ENCODE peak calls at places on chromosomes 16 and 17, in five cellular contexts. W, A, D, K and R are unnamed samples.

GRCh38 chr16:12535535-12536411 is 267.9 kb downstream of the CPPED1 start:
- DNase-seq in W (peak; percentile 46), A (peak; percentile 15), D (no peak), K (peak; percentile 73), R (peak; percentile 59)

GRCh38 chr16:89155184-89155679 is 16.3 kb upstream of the CDH15 start:
- DNase-seq in W (no peak), A (no peak), D (no peak), K (no peak), R (no peak)

GRCh38 chr16:3012246-3012645 is 477 bp upstream of the CLDN9 start:
- DNase-seq in W (no peak), A (no peak), D (no peak), K (no peak), R (no peak)

GRCh38 chr17:51200295-51200694 is 34.1 kb downstream of the NME2 start:
- DNase-seq in W (no peak), A (peak; percentile 42), D (no peak), K (no peak), R (no peak)

GRCh38 chr17:28711723-28712036 is at the start of gene PROCA1:
- DNase-seq in W (no peak), A (no peak), D (no peak), K (peak; percentile 60), R (peak; percentile 54)

GRCh38 chr17:71869833-71870545 is 250.8 kb upstream of the SOX9 start:
- DNase-seq in W (no peak), A (no peak), D (no peak), K (no peak), R (no peak)

GRCh38 chr17:4329838-4330237 is 36.6 kb downstream of the UBE2G1 start:
- DNase-seq in W (no peak), A (no peak), D (no peak), K (no peak), R (no peak)

GRCh38 chr16:49057391-49057790 is 224.2 kb downstream of the CBLN1 start:
- DNase-seq in W (no peak), A (no peak), D (no peak), K (no peak), R (no peak)

GRCh38 chr17:66715745-66716156 is 119.2 kb upstream of the CACNG5 start:
- DNase-seq in W (peak; percentile 62), A (peak; percentile 33), D (no peak), K (peak; percentile 72), R (no peak)

GRCh38 chr16:70269471-70269870 is 17.7 kb upstream of the EXOSC6 start:
- DNase-seq in W (no peak), A (no peak), D (no peak), K (no peak), R (no peak)

GRCh38 chr17:155576-155975 is 18.2 kb downstream of the SCGB1C2 start:
- DNase-seq in W (no peak), A (no peak), D (no peak), K (no peak), R (no peak)

GRCh38 chr17:74497471-74497870 is 31.0 kb downstream of the CD300A start:
- DNase-seq in W (no peak), A (no peak), D (no peak), K (no peak), R (no peak)

GRCh38 chr16:24839347-24839972 is 6.3 kb upstream of the SLC5A11 start:
- DNase-seq in W (no peak), A (no peak), D (no peak), K (no peak), R (no peak)

GRCh38 chr16:86962259-86962658 is 354.9 kb downstream of the C16orf95 start:
- DNase-seq in W (no peak), A (no peak), D (no peak), K (no peak), R (no peak)

GRCh38 chr17:413706-414440 is 61.3 kb upstream of the RPH3AL start:
- DNase-seq in W (no peak), A (no peak), D (no peak), K (no peak), R (no peak)

GRCh38 chr16:53775821-53776431 is 72.0 kb downstream of the FTO start:
- DNase-seq in W (no peak), A (no peak), D (no peak), K (no peak), R (no peak)

GRCh38 chr16:28188085-28188916 is 23.5 kb downstream of the XPO6 start:
- DNase-seq in W (no peak), A (no peak), D (no peak), K (peak; percentile 53), R (no peak)

GRCh38 chr16:70276392-70276791 is 12.9 kb downstream of the AARS1 start:
- DNase-seq in W (no peak), A (no peak), D (no peak), K (no peak), R (no peak)

GRCh38 chr16:11408261-11408660 is 63.0 kb downstream of the RMI2 start:
- DNase-seq in W (no peak), A (no peak), D (no peak), K (no peak), R (no peak)

GRCh38 chr16:81265658-81266451 is 27.4 kb downstream of the BCO1 start:
- DNase-seq in W (no peak), A (no peak), D (no peak), K (no peak), R (no peak)

GRCh38 chr16:55349867-55350266 is 25.9 kb downstream of the IRX6 start:
- DNase-seq in W (no peak), A (no peak), D (no peak), K (no peak), R (no peak)

GRCh38 chr16:85522842-85523601 is 90.1 kb upstream of the GSE1 start:
- DNase-seq in W (no peak), A (no peak), D (no peak), K (no peak), R (no peak)

GRCh38 chr17:57166803-57167202 is 81.8 kb downstream of the AKAP1 start:
- DNase-seq in W (peak; percentile 59), A (no peak), D (no peak), K (no peak), R (no peak)

GRCh38 chr17:44210342-44211192 is 8.9 kb downstream of the UBTF start:
- DNase-seq in W (peak; percentile 98), A (peak; percentile 90), D (peak; percentile 88), K (peak; percentile 93), R (peak; percentile 95)

DNA sequence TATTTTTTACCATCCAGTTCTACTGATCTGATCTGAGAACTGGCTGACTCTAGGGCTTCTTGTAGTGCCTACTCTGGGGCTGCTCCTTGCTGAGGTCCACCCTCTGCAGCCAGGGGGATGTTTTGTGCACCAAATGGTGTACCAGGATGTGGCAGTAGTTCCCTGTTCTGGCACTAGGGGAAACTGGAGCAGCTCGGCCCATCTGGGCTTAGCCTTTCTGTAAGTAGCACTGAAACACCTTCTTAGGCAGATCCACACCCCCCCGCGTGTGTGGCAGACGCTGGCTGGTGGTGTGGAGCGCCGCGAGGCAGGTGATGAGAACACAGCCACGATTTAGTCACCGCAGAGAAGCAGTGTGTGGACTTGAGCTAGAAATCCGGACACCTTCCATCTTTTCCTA is 17.0 kb downstream of the DUSP14 start:
- DNase-seq in W (peak; percentile 90), A (peak; percentile 46), D (no peak), K (peak; percentile 36), R (peak; percentile 52)
- TF ChIP-seq CTCF in W (peak; percentile 76), A (peak; percentile 61), D (peak; percentile 27), K (no peak), R (peak; percentile 46)

GRCh38 chr16:234468-235305 is at the start of gene FAM234A:
- DNase-seq in W (peak; percentile 94), A (peak; percentile 93), D (peak; percentile 94), K (peak; percentile 97), R (peak; percentile 97)

GRCh38 chr16:230949-231348 is 1.7 kb upstream of the LUC7L start:
- DNase-seq in W (no peak), A (no peak), D (no peak), K (no peak), R (no peak)

GRCh38 chr16:229731-230281 is 557 bp upstream of the LUC7L start:
- DNase-seq in W (no peak), A (no peak), D (no peak), K (no peak), R (no peak)

GRCh38 chr16:228151-228855 is 946 bp downstream of the LUC7L start:
- DNase-seq in W (no peak), A (no peak), D (no peak), K (no peak), R (no peak)

GRCh38 chr16:228917-229730 is at the start of gene LUC7L:
- DNase-seq in W (peak; percentile 91), A (peak; percentile 91), D (peak; percentile 88), K (peak; percentile 94), R (peak; percentile 93)
- TF ChIP-seq CTCF in W (no peak), A (no peak), D (no peak), K (no peak), R (no peak)

GRCh38 chr17:49788443-49789277 is at the start of gene KAT7:
- DNase-seq in W (peak; percentile 100), A (peak; percentile 99), D (peak; percentile 98), K (peak; percentile 97), R (peak; percentile 99)
- TF ChIP-seq CTCF in W (no peak), A (no peak), D (no peak), K (peak; percentile 16), R (no peak)

DNA sequence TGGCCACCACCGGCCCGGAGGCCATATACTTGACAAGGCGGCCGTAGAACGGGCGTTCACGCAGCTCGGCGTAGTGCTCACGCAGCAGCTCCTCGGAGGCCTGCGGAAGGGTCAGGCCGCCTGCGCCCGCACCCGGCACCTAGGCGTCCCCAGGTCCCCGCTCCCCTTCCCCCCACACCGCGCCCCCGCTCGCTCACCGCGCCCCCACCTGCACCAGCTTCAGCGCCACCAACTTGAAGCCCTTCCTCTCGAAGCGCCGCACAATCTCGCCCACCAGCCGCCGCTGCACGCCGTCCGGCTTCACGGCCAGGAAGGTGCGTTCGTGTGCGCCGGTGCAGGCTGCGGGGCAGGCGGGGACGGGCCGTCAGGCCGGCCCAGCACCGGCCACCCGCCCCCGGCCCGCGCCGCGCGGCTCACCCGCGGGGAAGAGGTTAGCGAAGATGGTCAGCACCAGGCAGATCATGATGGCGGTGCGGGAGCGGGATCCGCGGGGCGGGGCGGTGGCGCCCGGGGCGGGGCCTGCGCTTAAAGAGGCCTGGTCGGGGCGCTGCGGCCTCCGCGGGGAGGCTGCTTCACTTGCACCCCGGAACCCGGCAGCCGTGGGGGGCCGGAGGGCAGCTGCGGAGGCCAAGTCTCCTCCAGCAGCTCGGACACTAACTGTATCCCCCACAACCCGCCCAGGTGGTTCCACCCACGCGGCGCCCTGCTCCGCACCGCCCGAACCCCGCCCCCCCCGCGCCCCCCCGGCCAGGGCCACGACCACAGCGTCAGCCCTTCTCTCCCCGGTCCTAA is at the start of gene NME3:
- DNase-seq in W (peak; percentile 76), A (no peak), D (peak; percentile 67), K (peak; percentile 91), R (peak; percentile 85)
- TF ChIP-seq CTCF in W (no peak), A (no peak), D (no peak), K (no peak), R (no peak)

GRCh38 chr16:4261557-4262172 is 11.2 kb downstream of the TFAP4 start:
- DNase-seq in W (peak; percentile 92), A (peak; percentile 58), D (no peak), K (peak; percentile 55), R (peak; percentile 57)
- TF ChIP-seq CTCF in W (peak; percentile 98), A (peak; percentile 81), D (peak; percentile 36), K (peak; percentile 72), R (peak; percentile 73)

GRCh38 chr17:75876938-75877751 is 1.2 kb downstream of the TRIM47 start:
- DNase-seq in W (peak; percentile 68), A (no peak), D (no peak), K (no peak), R (peak; percentile 70)
- TF ChIP-seq CTCF in W (no peak), A (no peak), D (no peak), K (peak; percentile 12), R (no peak)

GRCh38 chr17:33674685-33675084 is 381.6 kb upstream of the ASIC2 start:
- DNase-seq in W (peak; percentile 82), A (peak; percentile 70), D (no peak), K (peak; percentile 59), R (peak; percentile 67)
- TF ChIP-seq CTCF in W (peak; percentile 76), A (peak; percentile 91), D (peak; percentile 63), K (peak; percentile 69), R (peak; percentile 79)